ENCODE peak calls at places on chromosomes 2 and 18, in five cellular contexts. A is GM23338, C is anterior cingulate cortex, I is Right ventricle myocardium inferior, V is T-helper 1 cell. L is an unnamed sample.

GRCh38 chr18:25231327-25231691 is 120.7 kb downstream of the ZNF521 start:
- DNase-seq in A (no peak), C (no peak), I (no peak), V (no peak), L (no peak)

GRCh38 chr2:37602040-37602439 is 69.4 kb downstream of the CDC42EP3 start:
- DNase-seq in A (no peak), C (no peak), I (no peak), V (no peak), L (no peak)

GRCh38 chr2:27638023-27638637 is 9.3 kb downstream of the GPN1 start:
- DNase-seq in A (no peak), C (no peak), I (no peak), V (no peak), L (no peak)

GRCh38 chr18:31657823-31658669 is 26.3 kb downstream of the B4GALT6 start:
- DNase-seq in A (no peak), C (no peak), I (no peak), V (no peak), L (no peak)

GRCh38 chr2:189997016-189997415 is 65.5 kb downstream of the MSTN start:
- DNase-seq in A (no peak), C (no peak), I (no peak), V (no peak), L (no peak)

GRCh38 chr2:150630587-150631235 is 143.2 kb upstream of the RND3 start:
- DNase-seq in A (no peak), C (no peak), I (no peak), V (no peak), L (no peak)

GRCh38 chr2:71563872-71564271 is 110.5 kb downstream of the DYSF start:
- DNase-seq in A (no peak), C (no peak), I (peak; percentile 58), V (no peak), L (no peak)

GRCh38 chr2:48482774-48483173 is 47.2 kb upstream of the STON1 start:
- DNase-seq in A (no peak), C (no peak), I (no peak), V (no peak), L (no peak)

GRCh38 chr18:74064510-74064909 is 83.1 kb downstream of the FBXO15 start:
- DNase-seq in A (no peak), C (no peak), I (no peak), V (no peak), L (no peak)

GRCh38 chr2:239770240-239770639 is 254.9 kb downstream of the NDUFA10 start:
- DNase-seq in A (no peak), C (no peak), I (peak; percentile 40), V (no peak), L (no peak)

GRCh38 chr2:1675633-1676032 is 68.7 kb downstream of the PXDN start:
- DNase-seq in A (no peak), C (no peak), I (no peak), V (no peak), L (no peak)

GRCh38 chr2:16408331-16409005 is 257.2 kb downstream of the CYRIA start:
- DNase-seq in A (no peak), C (no peak), I (no peak), V (no peak), L (no peak)

GRCh38 chr2:17043173-17043572 is 377.5 kb upstream of the CYRIA start:
- DNase-seq in A (no peak), C (no peak), I (no peak), V (no peak), L (no peak)

GRCh38 chr2:152466041-152466440 is 131.1 kb downstream of the FMNL2 start:
- DNase-seq in A (no peak), C (no peak), I (no peak), V (no peak), L (no peak)

GRCh38 chr2:96180521-96180920 is 28.1 kb downstream of the STARD7 start:
- DNase-seq in A (no peak), C (no peak), I (no peak), V (no peak), L (no peak)

GRCh38 chr2:182867411-182868048 is 1.1 kb upstream of the FRZB start:
- DNase-seq in A (peak; percentile 29), C (no peak), I (no peak), V (no peak), L (no peak)

GRCh38 chr18:13831864-13832508 is 8.0 kb downstream of the MC5R start:
- DNase-seq in A (peak; percentile 72), C (no peak), I (no peak), V (no peak), L (no peak)

GRCh38 chr2:232325324-232326273 is 53.0 kb upstream of the ALPP start:
- DNase-seq in A (peak; percentile 49), C (no peak), I (peak; percentile 84), V (no peak), L (peak; percentile 59)

GRCh38 chr2:3867451-3867850 is 164.1 kb downstream of the DCDC2C start:
- DNase-seq in A (no peak), C (no peak), I (no peak), V (no peak), L (no peak)

GRCh38 chr2:71724793-71725192 is 271.4 kb downstream of the DYSF start:
- DNase-seq in A (no peak), C (no peak), I (no peak), V (no peak), L (no peak)

L was measured in natural killer cell.